ENCODE peak calls at places on chromosomes 4 and X, in four cellular contexts. One of them, this sample, is unnamed.

GRCh38 chrX:107718156-107718621 is 57.4 kb downstream of the TSC22D3 start:
- DNase-seq in sciatic nerve: peak
- DNase-seq in Caki2: peak
- DNase-seq in endothelial cell: peak
- DNase-seq in this sample: peak

GRCh38 chr4:71126719-71127118 is 133.3 kb downstream of the DCK start:
- DNase-seq in sciatic nerve: no peak
- DNase-seq in Caki2: peak
- DNase-seq in endothelial cell: no peak
- DNase-seq in this sample: no peak

GRCh38 chrX:65871671-65872311 is 168.1 kb downstream of the VSIG4 start:
- DNase-seq in sciatic nerve: no peak
- DNase-seq in Caki2: peak
- DNase-seq in endothelial cell: peak
- DNase-seq in this sample: no peak

GRCh38 chr4:39285853-39286252 is 80.3 kb downstream of the RFC1 start:
- DNase-seq in sciatic nerve: no peak
- DNase-seq in Caki2: no peak
- DNase-seq in endothelial cell: no peak
- DNase-seq in this sample: no peak

GRCh38 chr4:21885241-21885640 is 63.3 kb downstream of the KCNIP4 start:
- DNase-seq in sciatic nerve: no peak
- DNase-seq in Caki2: no peak
- DNase-seq in endothelial cell: no peak
- DNase-seq in this sample: no peak

GRCh38 chr4:21656832-21657231 is 291.7 kb downstream of the KCNIP4 start:
- DNase-seq in sciatic nerve: no peak
- DNase-seq in Caki2: peak
- DNase-seq in endothelial cell: no peak
- DNase-seq in this sample: no peak

GRCh38 chr4:104487105-104487504 is 7.6 kb downstream of the CXXC4 start:
- DNase-seq in sciatic nerve: no peak
- DNase-seq in Caki2: peak
- DNase-seq in endothelial cell: no peak
- DNase-seq in this sample: no peak

GRCh38 chr4:77036206-77036605 is 39.6 kb downstream of the CCNI start:
- DNase-seq in sciatic nerve: no peak
- DNase-seq in Caki2: no peak
- DNase-seq in endothelial cell: no peak
- DNase-seq in this sample: no peak

GRCh38 chr4:78720994-78721677 is 55.0 kb upstream of the BMP2K start:
- DNase-seq in sciatic nerve: no peak
- DNase-seq in Caki2: no peak
- DNase-seq in endothelial cell: no peak
- DNase-seq in this sample: no peak

GRCh38 chr4:66736593-66736992 is 808.7 kb downstream of the CENPC start:
- DNase-seq in sciatic nerve: no peak
- DNase-seq in Caki2: no peak
- DNase-seq in endothelial cell: no peak
- DNase-seq in this sample: no peak

GRCh38 chr4:176925962-176926361 is 133.2 kb upstream of the VEGFC start:
- DNase-seq in sciatic nerve: no peak
- DNase-seq in Caki2: no peak
- DNase-seq in endothelial cell: no peak
- DNase-seq in this sample: no peak

GRCh38 chrX:48468693-48469691 is 1.1 kb downstream of the SLC38A5 start:
- DNase-seq in sciatic nerve: no peak
- DNase-seq in Caki2: no peak
- DNase-seq in endothelial cell: no peak
- DNase-seq in this sample: no peak

GRCh38 chr4:64341711-64342110 is 67.5 kb downstream of the TECRL start:
- DNase-seq in sciatic nerve: no peak
- DNase-seq in Caki2: no peak
- DNase-seq in endothelial cell: no peak
- DNase-seq in this sample: no peak

GRCh38 chrX:38313190-38313589 is 14.1 kb downstream of the RPGR start:
- DNase-seq in sciatic nerve: no peak
- DNase-seq in Caki2: no peak
- DNase-seq in endothelial cell: no peak
- DNase-seq in this sample: no peak

GRCh38 chr4:76998251-76998901 is 48.8 kb downstream of the SEPTIN11 start:
- DNase-seq in sciatic nerve: no peak
- DNase-seq in Caki2: no peak
- DNase-seq in endothelial cell: no peak
- DNase-seq in this sample: no peak

GRCh38 chr4:68654946-68655721 is 15.3 kb downstream of the UGT2B15 start:
- DNase-seq in sciatic nerve: no peak
- DNase-seq in Caki2: no peak
- DNase-seq in endothelial cell: no peak
- DNase-seq in this sample: no peak

GRCh38 chrX:95056901-95057300 is 1382.9 kb downstream of the FAM133A start:
- DNase-seq in sciatic nerve: no peak
- DNase-seq in Caki2: no peak
- DNase-seq in endothelial cell: no peak
- DNase-seq in this sample: no peak

GRCh38 chr4:2322227-2322626 is 60.3 kb upstream of the MXD4 start:
- DNase-seq in sciatic nerve: peak
- DNase-seq in Caki2: no peak
- DNase-seq in endothelial cell: no peak
- DNase-seq in this sample: no peak

GRCh38 chrX:21821875-21822274 is 17.5 kb upstream of the MBTPS2 start:
- DNase-seq in sciatic nerve: no peak
- DNase-seq in Caki2: no peak
- DNase-seq in endothelial cell: no peak
- DNase-seq in this sample: no peak

GRCh38 chr4:30818541-30818940 is 98.4 kb downstream of the PCDH7 start:
- DNase-seq in sciatic nerve: no peak
- DNase-seq in Caki2: no peak
- DNase-seq in endothelial cell: no peak
- DNase-seq in this sample: no peak

GRCh38 chr4:81786063-81786763 is 314.5 kb upstream of the RASGEF1B start:
- DNase-seq in sciatic nerve: no peak
- DNase-seq in Caki2: peak
- DNase-seq in endothelial cell: no peak
- DNase-seq in this sample: no peak

GRCh38 chr4:86965019-86965976 is 30.5 kb downstream of the AFF1 start:
- DNase-seq in sciatic nerve: no peak
- DNase-seq in Caki2: peak
- DNase-seq in endothelial cell: no peak
- DNase-seq in this sample: no peak

GRCh38 chr4:26525751-26526150 is 35.5 kb upstream of the CCKAR start:
- DNase-seq in sciatic nerve: no peak
- DNase-seq in Caki2: peak
- DNase-seq in endothelial cell: no peak
- DNase-seq in this sample: no peak

GRCh38 chr4:61152433-61152832 is 47.7 kb upstream of the ADGRL3 start:
- DNase-seq in sciatic nerve: no peak
- DNase-seq in Caki2: no peak
- DNase-seq in endothelial cell: no peak
- DNase-seq in this sample: no peak

GRCh38 chr4:134548052-134548628 is 346.6 kb upstream of the PABPC4L start:
- DNase-seq in sciatic nerve: no peak
- DNase-seq in Caki2: no peak
- DNase-seq in endothelial cell: no peak
- DNase-seq in this sample: no peak

GRCh38 chr4:56181140-56181950 is 205.9 kb downstream of the AASDH start:
- DNase-seq in sciatic nerve: no peak
- DNase-seq in Caki2: no peak
- DNase-seq in endothelial cell: no peak
- DNase-seq in this sample: no peak

GRCh38 chr4:121968859-121969258 is 17.0 kb upstream of the TRPC3 start:
- DNase-seq in sciatic nerve: no peak
- DNase-seq in Caki2: no peak
- DNase-seq in endothelial cell: no peak
- DNase-seq in this sample: no peak

GRCh38 chrX:40086569-40087335 is 11.0 kb downstream of the BCOR start:
- DNase-seq in sciatic nerve: no peak
- DNase-seq in Caki2: no peak
- DNase-seq in endothelial cell: no peak
- DNase-seq in this sample: no peak

GRCh38 chr4:82320351-82320750 is 53.4 kb downstream of the HNRNPD start:
- DNase-seq in sciatic nerve: no peak
- DNase-seq in Caki2: no peak
- DNase-seq in endothelial cell: no peak
- DNase-seq in this sample: no peak

GRCh38 chrX:27186671-27187070 is 276.5 kb downstream of the PPP4R3C start:
- DNase-seq in sciatic nerve: no peak
- DNase-seq in Caki2: peak
- DNase-seq in endothelial cell: no peak
- DNase-seq in this sample: no peak

GRCh38 chrX:103503163-103503852 is 16.0 kb downstream of the RAB40A start:
- DNase-seq in sciatic nerve: no peak
- DNase-seq in Caki2: no peak
- DNase-seq in endothelial cell: no peak
- DNase-seq in this sample: no peak

GRCh38 chr4:109921384-109921808 is 8.7 kb downstream of the EGF start:
- DNase-seq in sciatic nerve: no peak
- DNase-seq in Caki2: peak
- DNase-seq in endothelial cell: no peak
- DNase-seq in this sample: no peak

GRCh38 chr4:2298548-2298991 is 36.7 kb upstream of the MXD4 start:
- DNase-seq in sciatic nerve: peak
- DNase-seq in Caki2: no peak
- DNase-seq in endothelial cell: no peak
- DNase-seq in this sample: no peak

GRCh38 chrX:22097295-22097694 is 65.2 kb downstream of the PHEX start:
- DNase-seq in sciatic nerve: no peak
- DNase-seq in Caki2: peak
- DNase-seq in endothelial cell: no peak
- DNase-seq in this sample: no peak

GRCh38 chr4:22514431-22514830 is 1.4 kb downstream of the ADGRA3 start:
- DNase-seq in sciatic nerve: no peak
- DNase-seq in Caki2: no peak
- DNase-seq in endothelial cell: no peak
- DNase-seq in this sample: no peak

GRCh38 chrX:69029696-69030245 is 135.5 kb downstream of the PJA1 start:
- DNase-seq in sciatic nerve: no peak
- DNase-seq in Caki2: no peak
- DNase-seq in endothelial cell: no peak
- DNase-seq in this sample: no peak

GRCh38 chr4:86898562-86898961 is 6.3 kb upstream of the C4orf36 start:
- DNase-seq in sciatic nerve: no peak
- DNase-seq in Caki2: no peak
- DNase-seq in endothelial cell: no peak
- DNase-seq in this sample: no peak

GRCh38 chr4:8238061-8238511 is 31.5 kb upstream of the HTRA3 start:
- DNase-seq in sciatic nerve: no peak
- DNase-seq in Caki2: no peak
- DNase-seq in endothelial cell: no peak
- DNase-seq in this sample: no peak

This sample was measured in ovary.